ENCODE peak calls at places on chromosomes 7 and 10, in nine cellular contexts. S is dorsolateral prefrontal cortex; Q is CD8-positive, alpha-beta T cell; J is hepatocyte; N is heart right ventricle; F is right atrium auricular region; O is uterus; K is AG04450; D is body of pancreas. L is an unnamed sample.

GRCh38 chr10:96073722-96074121 is 30.3 kb downstream of the CCNJ start:
- DNase-seq in S (no peak), Q (no peak), J (no peak), N (no peak), F (no peak), O (no peak), K (no peak), D (no peak), L (no peak)

GRCh38 chr10:132203256-132204077 is 16.7 kb downstream of the DPYSL4 start:
- DNase-seq in S (no peak), Q (no peak), J (no peak), N (peak; percentile 14), F (no peak), O (no peak), K (no peak), D (no peak), L (no peak)

GRCh38 chr7:133258174-133258573 is 5.3 kb downstream of the EXOC4 start:
- DNase-seq in S (no peak), Q (no peak), J (no peak), N (no peak), F (no peak), O (no peak), K (no peak), D (no peak), L (no peak)

GRCh38 chr7:57789130-57789529 is 339.2 kb downstream of the ZNF716 start:
- DNase-seq in S (no peak), Q (no peak), J (no peak), N (no peak), F (no peak), O (no peak), K (no peak), D (no peak), L (no peak)

GRCh38 chr10:80462277-80462985 is 8.3 kb downstream of the TSPAN14 start:
- DNase-seq in S (no peak), Q (no peak), J (no peak), N (no peak), F (no peak), O (no peak), K (no peak), D (no peak), L (no peak)

GRCh38 chr10:10599994-10600393 is 417.7 kb upstream of the CELF2 start:
- DNase-seq in S (no peak), Q (no peak), J (no peak), N (no peak), F (no peak), O (no peak), K (no peak), D (no peak), L (no peak)

GRCh38 chr7:64736575-64736974 is 57.7 kb upstream of the ZNF138 start:
- DNase-seq in S (no peak), Q (no peak), J (no peak), N (no peak), F (no peak), O (no peak), K (no peak), D (no peak), L (no peak)

GRCh38 chr7:155996718-155997059 is 184.4 kb upstream of the SHH start:
- DNase-seq in S (no peak), Q (no peak), J (no peak), N (no peak), F (peak; percentile 34), O (no peak), K (no peak), D (no peak), L (peak; percentile 21)

GRCh38 chr7:139936760-139937310 is 107.8 kb downstream of the TBXAS1 start:
- DNase-seq in S (no peak), Q (no peak), J (peak; percentile 67), N (no peak), F (no peak), O (peak; percentile 20), K (peak; percentile 62), D (peak; percentile 35), L (no peak)

GRCh38 chr7:99459087-99459486 is 6.9 kb downstream of the ATP5MF start:
- DNase-seq in S (no peak), Q (peak; percentile 23), J (no peak), N (no peak), F (no peak), O (no peak), K (no peak), D (no peak), L (no peak)

GRCh38 chr7:93315896-93316295 is 83.7 kb downstream of the VPS50 start:
- DNase-seq in S (no peak), Q (no peak), J (no peak), N (no peak), F (no peak), O (no peak), K (no peak), D (no peak), L (no peak)

GRCh38 chr7:93314449-93314848 is 82.3 kb downstream of the VPS50 start:
- DNase-seq in S (no peak), Q (no peak), J (no peak), N (no peak), F (no peak), O (no peak), K (no peak), D (no peak), L (no peak)

GRCh38 chr7:93307943-93308342 is 75.8 kb downstream of the VPS50 start:
- DNase-seq in S (no peak), Q (no peak), J (no peak), N (no peak), F (no peak), O (no peak), K (no peak), D (no peak), L (no peak)

GRCh38 chr7:93307131-93307660 is 75.0 kb downstream of the VPS50 start:
- DNase-seq in S (no peak), Q (no peak), J (no peak), N (no peak), F (no peak), O (no peak), K (peak; percentile 66), D (no peak), L (no peak)

DNA sequence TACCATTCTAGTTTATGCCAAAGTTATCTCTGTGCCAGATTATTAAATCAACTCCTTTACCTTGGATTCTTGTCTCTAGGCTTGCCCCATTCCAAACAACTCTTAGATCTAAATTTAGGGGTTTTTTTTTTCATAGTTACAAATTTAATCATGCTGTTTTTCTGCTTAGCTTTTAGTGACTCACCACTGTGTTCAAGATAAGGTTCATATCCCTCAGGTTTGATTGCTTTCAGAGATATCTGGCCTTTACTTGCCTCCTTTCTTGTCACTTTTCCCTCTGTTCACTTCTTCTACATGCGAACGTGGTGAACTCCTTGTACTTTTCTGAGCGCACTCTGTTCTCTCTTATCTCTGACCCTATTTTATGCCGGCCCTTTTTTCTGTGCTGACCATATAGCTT is 78.2 kb downstream of the VPS50 start:
- DNase-seq in S (no peak), Q (no peak), J (no peak), N (no peak), F (no peak), O (no peak), K (no peak), D (no peak), L (no peak)
- H3K4me3 ChIP-seq in S (no peak overlapping the region), Q (no peak overlapping the region), J (no peak overlapping the region), N (no peak overlapping the region), F (no peak overlapping the region), O (no peak overlapping the region), K (no peak overlapping the region), D (no peak overlapping the region), L (no peak overlapping the region)

GRCh38 chr10:470339-471003 is 219.0 kb downstream of the DIP2C start:
- DNase-seq in S (no peak), Q (peak; percentile 51), J (no peak), N (no peak), F (no peak), O (no peak), K (no peak), D (no peak), L (peak; percentile 35)
- TF ChIP-seq CTCF in S (no peak), Q (peak; percentile 42), J (no peak), N (no peak), F (no peak), O (no peak), K (no peak), D (no peak), L (no peak)

GRCh38 chr10:110022716-110023504 is 15.1 kb downstream of the ADD3 start:
- DNase-seq in S (no peak), Q (no peak), J (no peak), N (no peak), F (no peak), O (no peak), K (no peak), D (no peak), L (no peak)
- H3K27ac ChIP-seq in S (peak overlapping the region; percentile 18), Q (no peak overlapping the region), J (no peak overlapping the region), N (no peak overlapping the region), F (peak overlapping the region; percentile 36), O (no peak overlapping the region), K (no peak overlapping the region), D (no peak overlapping the region), L (no peak overlapping the region)

GRCh38 chr10:89355373-89355772 is 22.5 kb upstream of the IFIT1B start:
- DNase-seq in S (no peak), Q (no peak), J (no peak), N (no peak), F (no peak), O (no peak), K (no peak), D (no peak), L (no peak)
- H3K4me3 ChIP-seq in S (no peak overlapping the region), Q (no peak overlapping the region), J (no peak overlapping the region), N (no peak overlapping the region), F (no peak overlapping the region), O (no peak overlapping the region), K (no peak overlapping the region), D (no peak overlapping the region), L (no peak overlapping the region)